ENCODE peak calls at places on chromosome 18, in four cellular contexts. One of them, this sample, is unnamed.

GRCh38 chr18:61541673-61542072 is 208.4 kb downstream of the CDH20 start:
- DNase-seq in K562: no peak
- DNase-seq in HepG2: no peak
- DNase-seq in SK-N-SH: no peak
- DNase-seq in this sample: no peak

GRCh38 chr18:70234667-70235459 is 29.4 kb upstream of the RTTN start:
- DNase-seq in K562: peak
- DNase-seq in HepG2: no peak
- DNase-seq in SK-N-SH: no peak
- DNase-seq in this sample: no peak

GRCh38 chr18:58476022-58476421 is 152.9 kb downstream of the ALPK2 start:
- DNase-seq in K562: no peak
- DNase-seq in HepG2: no peak
- DNase-seq in SK-N-SH: no peak
- DNase-seq in this sample: no peak

GRCh38 chr18:45291616-45292612 is 323.4 kb upstream of the SLC14A2 start:
- DNase-seq in K562: no peak
- DNase-seq in HepG2: no peak
- DNase-seq in SK-N-SH: peak
- DNase-seq in this sample: no peak

GRCh38 chr18:31497404-31497710 is 620 bp upstream of the DSG2 start:
- DNase-seq in K562: no peak
- DNase-seq in HepG2: no peak
- DNase-seq in SK-N-SH: no peak
- DNase-seq in this sample: no peak

GRCh38 chr18:3150688-3151087 is 69.1 kb downstream of the MYOM1 start:
- DNase-seq in K562: no peak
- DNase-seq in HepG2: no peak
- DNase-seq in SK-N-SH: no peak
- DNase-seq in this sample: no peak

GRCh38 chr18:58668897-58669296 is 2.4 kb upstream of the MALT1 start:
- DNase-seq in K562: no peak
- DNase-seq in HepG2: peak
- DNase-seq in SK-N-SH: no peak
- DNase-seq in this sample: no peak

GRCh38 chr18:13836559-13836958 is 12.6 kb downstream of the MC5R start:
- DNase-seq in K562: no peak
- DNase-seq in HepG2: no peak
- DNase-seq in SK-N-SH: no peak
- DNase-seq in this sample: no peak

GRCh38 chr18:75477913-75478312 is 50.4 kb upstream of the SMIM21 start:
- DNase-seq in K562: no peak
- DNase-seq in HepG2: no peak
- DNase-seq in SK-N-SH: no peak
- DNase-seq in this sample: no peak

GRCh38 chr18:7600036-7600435 is 32.9 kb downstream of the PTPRM start:
- DNase-seq in K562: no peak
- DNase-seq in HepG2: no peak
- DNase-seq in SK-N-SH: no peak
- DNase-seq in this sample: no peak

GRCh38 chr18:33616556-33616955 is 38.5 kb downstream of the ASXL3 start:
- DNase-seq in K562: no peak
- DNase-seq in HepG2: no peak
- DNase-seq in SK-N-SH: no peak
- DNase-seq in this sample: no peak

GRCh38 chr18:78892201-78892600 is 87.4 kb upstream of the SALL3 start:
- DNase-seq in K562: no peak
- DNase-seq in HepG2: no peak
- DNase-seq in SK-N-SH: no peak
- DNase-seq in this sample: no peak

GRCh38 chr18:24914148-24914525 is 437.8 kb downstream of the ZNF521 start:
- DNase-seq in K562: no peak
- DNase-seq in HepG2: no peak
- DNase-seq in SK-N-SH: peak
- DNase-seq in this sample: no peak

GRCh38 chr18:52334896-52335295 is 5.1 kb upstream of the DCC start:
- DNase-seq in K562: no peak
- DNase-seq in HepG2: no peak
- DNase-seq in SK-N-SH: no peak
- DNase-seq in this sample: no peak

GRCh38 chr18:48197819-48198218 is 211.4 kb downstream of the ZBTB7C start:
- DNase-seq in K562: no peak
- DNase-seq in HepG2: no peak
- DNase-seq in SK-N-SH: no peak
- DNase-seq in this sample: no peak

GRCh38 chr18:22933206-22933957 is at the start of gene RBBP8:
- DNase-seq in K562: peak
- DNase-seq in HepG2: peak
- DNase-seq in SK-N-SH: peak
- DNase-seq in this sample: peak

GRCh38 chr18:9401166-9401565 is 66.6 kb downstream of the TWSG1 start:
- DNase-seq in K562: no peak
- DNase-seq in HepG2: no peak
- DNase-seq in SK-N-SH: no peak
- DNase-seq in this sample: no peak

GRCh38 chr18:54529444-54529843 is 61.6 kb upstream of the DYNAP start:
- DNase-seq in K562: no peak
- DNase-seq in HepG2: no peak
- DNase-seq in SK-N-SH: no peak
- DNase-seq in this sample: no peak

GRCh38 chr18:31821452-31822171 is 60.9 kb upstream of the SLC25A52 start:
- DNase-seq in K562: peak
- DNase-seq in HepG2: peak
- DNase-seq in SK-N-SH: no peak
- DNase-seq in this sample: no peak

GRCh38 chr18:26356045-26356785 is 130.0 kb downstream of the TAF4B start:
- DNase-seq in K562: no peak
- DNase-seq in HepG2: no peak
- DNase-seq in SK-N-SH: no peak
- DNase-seq in this sample: peak

GRCh38 chr18:63314062-63314790 is 5.3 kb downstream of the BCL2 start:
- DNase-seq in K562: no peak
- DNase-seq in HepG2: no peak
- DNase-seq in SK-N-SH: no peak
- DNase-seq in this sample: no peak

GRCh38 chr18:36396190-36396589 is 98.7 kb downstream of the FHOD3 start:
- DNase-seq in K562: no peak
- DNase-seq in HepG2: no peak
- DNase-seq in SK-N-SH: no peak
- DNase-seq in this sample: no peak

GRCh38 chr18:13216092-13216582 is 2.4 kb upstream of the LDLRAD4 start:
- DNase-seq in K562: no peak
- DNase-seq in HepG2: peak
- DNase-seq in SK-N-SH: peak
- DNase-seq in this sample: peak

GRCh38 chr18:25192065-25192464 is 159.9 kb downstream of the ZNF521 start:
- DNase-seq in K562: no peak
- DNase-seq in HepG2: no peak
- DNase-seq in SK-N-SH: no peak
- DNase-seq in this sample: peak

GRCh38 chr18:46199515-46200147 is 95.4 kb downstream of the HAUS1 start:
- DNase-seq in K562: peak
- DNase-seq in HepG2: peak
- DNase-seq in SK-N-SH: no peak
- DNase-seq in this sample: no peak

GRCh38 chr18:62523631-62524442 is 1.0 kb downstream of the ZCCHC2 start:
- DNase-seq in K562: peak
- DNase-seq in HepG2: no peak
- DNase-seq in SK-N-SH: peak
- DNase-seq in this sample: no peak

GRCh38 chr18:79681484-79682387 is 2.1 kb downstream of the CTDP1 start:
- DNase-seq in K562: no peak
- DNase-seq in HepG2: no peak
- DNase-seq in SK-N-SH: no peak
- DNase-seq in this sample: no peak

GRCh38 chr18:21602302-21602592 is 1.7 kb upstream of the ESCO1 start:
- DNase-seq in K562: no peak
- DNase-seq in HepG2: no peak
- DNase-seq in SK-N-SH: no peak
- DNase-seq in this sample: no peak

GRCh38 chr18:21600526-21601410 is at the start of gene ESCO1:
- DNase-seq in K562: peak
- DNase-seq in HepG2: peak
- DNase-seq in SK-N-SH: peak
- DNase-seq in this sample: peak

GRCh38 chr18:21597616-21598015 is 2.9 kb downstream of the ESCO1 start:
- DNase-seq in K562: no peak
- DNase-seq in HepG2: no peak
- DNase-seq in SK-N-SH: no peak
- DNase-seq in this sample: no peak

GRCh38 chr18:21599585-21600525 is 649 bp downstream of the ESCO1 start:
- DNase-seq in K562: peak
- DNase-seq in HepG2: peak
- DNase-seq in SK-N-SH: peak
- DNase-seq in this sample: no peak

DNA sequence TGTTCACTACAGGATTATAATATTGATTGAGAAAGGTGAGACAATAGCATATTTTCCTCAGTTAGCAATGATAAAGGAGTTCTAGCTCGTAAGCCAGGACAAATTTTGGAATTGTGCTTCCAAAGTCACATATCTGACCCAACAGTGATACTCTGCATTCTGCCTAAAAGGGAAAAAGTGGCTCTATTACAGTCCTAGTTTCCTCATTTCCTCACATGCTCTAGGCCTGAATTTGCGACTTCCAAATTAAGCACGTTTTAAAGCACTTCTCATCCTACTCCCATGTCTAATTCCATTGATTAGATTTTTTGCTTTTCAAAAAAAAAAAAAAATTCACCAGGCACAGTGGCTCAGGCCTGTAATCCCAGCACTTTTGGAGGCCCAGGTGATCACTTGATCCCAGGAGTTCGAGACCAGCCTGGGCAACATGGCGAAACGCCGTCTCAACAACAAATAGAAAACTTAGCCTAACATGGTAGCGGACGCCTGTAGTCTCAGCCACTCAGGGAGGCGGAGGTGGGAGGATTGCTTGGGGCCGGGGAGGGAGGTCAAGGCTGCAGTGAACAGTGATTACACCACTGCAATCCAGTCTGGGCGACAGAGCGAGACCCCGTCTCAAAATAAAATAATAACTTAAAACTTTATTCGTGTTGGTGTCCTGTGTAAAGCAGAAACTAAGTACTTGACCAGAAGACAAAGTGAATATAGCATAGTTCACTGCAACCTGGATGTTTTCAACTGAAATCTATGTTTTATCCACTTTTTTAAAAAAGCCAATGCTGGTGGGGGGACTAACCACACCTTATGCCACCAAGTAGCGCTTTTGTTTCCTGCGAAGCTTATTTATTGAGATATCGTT is 1.5 kb downstream of the ESCO1 start:
- DNase-seq in K562: peak
- DNase-seq in HepG2: peak
- DNase-seq in SK-N-SH: no peak
- DNase-seq in this sample: no peak
- TF ChIP-seq MXI1 in K562: no peak
- TF ChIP-seq MXI1 in HepG2: no peak
- TF ChIP-seq MXI1 in SK-N-SH: no peak
- TF ChIP-seq MXI1 in this sample: no peak

GRCh38 chr18:49725809-49726514 is 87.4 kb downstream of the ACAA2 start:
- DNase-seq in K562: peak
- DNase-seq in HepG2: peak
- DNase-seq in SK-N-SH: peak
- DNase-seq in this sample: no peak
- TF ChIP-seq ZBTB33 in K562: no peak
- TF ChIP-seq ZBTB33 in HepG2: no peak
- TF ChIP-seq ZBTB33 in SK-N-SH: no peak
- TF ChIP-seq ZBTB33 in this sample: no peak

GRCh38 chr18:64322189-64322588 is 173.3 kb upstream of the LINC00305 start:
- DNase-seq in K562: no peak
- DNase-seq in HepG2: no peak
- DNase-seq in SK-N-SH: no peak
- DNase-seq in this sample: no peak
- TF ChIP-seq MXI1 in K562: no peak
- TF ChIP-seq MXI1 in HepG2: no peak
- TF ChIP-seq MXI1 in SK-N-SH: no peak
- TF ChIP-seq MXI1 in this sample: no peak

GRCh38 chr18:57439985-57440330 is 4.8 kb downstream of the ONECUT2 start:
- DNase-seq in K562: no peak
- DNase-seq in HepG2: no peak
- DNase-seq in SK-N-SH: no peak
- DNase-seq in this sample: no peak

GRCh38 chr18:57438669-57439616 is 3.8 kb downstream of the ONECUT2 start:
- DNase-seq in K562: no peak
- DNase-seq in HepG2: no peak
- DNase-seq in SK-N-SH: peak
- DNase-seq in this sample: no peak

GRCh38 chr18:57441395-57441794 is 6.2 kb downstream of the ONECUT2 start:
- DNase-seq in K562: no peak
- DNase-seq in HepG2: no peak
- DNase-seq in SK-N-SH: no peak
- DNase-seq in this sample: no peak

GRCh38 chr18:57439617-57439975 is 4.4 kb downstream of the ONECUT2 start:
- DNase-seq in K562: no peak
- DNase-seq in HepG2: no peak
- DNase-seq in SK-N-SH: no peak
- DNase-seq in this sample: no peak

DNA sequence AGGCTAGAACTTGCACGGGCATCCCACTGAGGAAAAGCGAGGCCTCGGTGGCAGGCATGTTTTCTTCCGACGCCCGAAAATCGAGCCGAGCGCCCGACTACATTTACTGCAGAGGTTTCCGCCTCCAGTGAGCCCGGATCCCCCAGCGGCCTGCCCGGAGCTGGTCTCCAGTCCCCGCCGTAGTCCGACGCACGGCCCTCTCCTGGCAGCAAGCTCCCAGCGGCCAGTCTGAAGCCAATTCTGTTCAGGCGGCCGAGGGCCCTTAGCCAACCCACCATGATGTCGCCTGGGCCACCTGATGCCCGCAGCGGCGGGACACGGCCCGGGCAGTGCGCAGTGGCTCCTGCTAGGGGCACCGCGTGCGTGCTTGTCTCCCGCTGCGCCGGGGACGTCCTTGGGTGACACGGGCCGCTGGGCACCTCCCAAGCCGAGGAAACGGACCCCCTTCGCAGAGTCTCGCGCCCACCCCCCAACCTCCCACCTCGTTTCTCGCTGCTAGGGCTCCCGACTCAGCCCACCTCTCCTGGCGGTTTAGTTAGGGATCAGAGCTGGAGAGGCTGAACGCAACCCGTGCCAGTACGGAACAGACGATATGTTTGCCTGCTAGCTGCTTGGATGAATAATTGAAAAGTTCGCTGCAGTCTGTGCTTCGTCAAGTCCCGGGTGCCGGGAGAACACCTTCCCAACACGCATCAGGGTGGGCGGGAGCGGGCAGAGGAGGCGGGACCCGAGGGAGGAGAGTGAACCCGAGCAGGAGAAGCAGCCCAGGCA is 5.3 kb downstream of the ONECUT2 start:
- DNase-seq in K562: no peak
- DNase-seq in HepG2: no peak
- DNase-seq in SK-N-SH: no peak
- DNase-seq in this sample: no peak
- TF ChIP-seq ZBTB33 in K562: no peak
- TF ChIP-seq ZBTB33 in HepG2: no peak
- TF ChIP-seq ZBTB33 in SK-N-SH: no peak
- TF ChIP-seq ZBTB33 in this sample: no peak

This sample was measured in GM12878.